ENCODE peak calls at places on chromosomes 7 and 10, in six cellular contexts. One of them, this sample, is unnamed.

GRCh38 chr10:78777466-78778256 is 291.1 kb upstream of the ZMIZ1 start:
- DNase-seq in tibial nerve: peak; percentile 33
- DNase-seq in cardiac muscle cell: no peak
- DNase-seq in fibroblast of pulmonary artery: no peak
- DNase-seq in GM13977: no peak
- DNase-seq in cardiac fibroblast: no peak
- DNase-seq in this sample: peak; percentile 73

GRCh38 chr10:91077549-91078017 is 142.9 kb upstream of the PCGF5 start:
- DNase-seq in cardiac muscle cell: peak; percentile 50
- DNase-seq in cardiac fibroblast: peak; percentile 26
- DNase-seq in GM13977: no peak
- DNase-seq in fibroblast of pulmonary artery: peak; percentile 49
- DNase-seq in tibial nerve: peak; percentile 5
- DNase-seq in this sample: peak; percentile 87

GRCh38 chr10:69628876-69629275 is 1.2 kb upstream of the FAM241B start:
- DNase-seq in cardiac fibroblast: no peak
- DNase-seq in cardiac muscle cell: no peak
- DNase-seq in tibial nerve: no peak
- DNase-seq in fibroblast of pulmonary artery: no peak
- DNase-seq in GM13977: no peak
- DNase-seq in this sample: no peak

GRCh38 chr7:6175642-6176041 is 96.8 kb downstream of the CYTH3 start:
- DNase-seq in tibial nerve: peak; percentile 32
- DNase-seq in GM13977: no peak
- DNase-seq in fibroblast of pulmonary artery: peak; percentile 83
- DNase-seq in cardiac muscle cell: no peak
- DNase-seq in cardiac fibroblast: peak; percentile 82
- DNase-seq in this sample: no peak

GRCh38 chr10:117968354-117969182 is 78.2 kb downstream of the RAB11FIP2 start:
- DNase-seq in cardiac muscle cell: no peak
- DNase-seq in cardiac fibroblast: no peak
- DNase-seq in fibroblast of pulmonary artery: no peak
- DNase-seq in GM13977: no peak
- DNase-seq in tibial nerve: no peak
- DNase-seq in this sample: no peak

GRCh38 chr10:31030800-31031199 is 865 bp downstream of the ZNF438 start:
- DNase-seq in GM13977: no peak
- DNase-seq in tibial nerve: no peak
- DNase-seq in cardiac muscle cell: no peak
- DNase-seq in fibroblast of pulmonary artery: no peak
- DNase-seq in cardiac fibroblast: no peak
- DNase-seq in this sample: no peak

GRCh38 chr7:151992375-151992774 is 33.1 kb upstream of the GALNT11 start:
- DNase-seq in tibial nerve: peak; percentile 41
- DNase-seq in fibroblast of pulmonary artery: peak; percentile 17
- DNase-seq in GM13977: peak; percentile 54
- DNase-seq in cardiac fibroblast: peak; percentile 15
- DNase-seq in cardiac muscle cell: peak; percentile 49
- DNase-seq in this sample: peak; percentile 47

GRCh38 chr10:69180525-69181204 is 631 bp downstream of the SUPV3L1 start:
- DNase-seq in cardiac muscle cell: no peak
- DNase-seq in cardiac fibroblast: peak; percentile 34
- DNase-seq in tibial nerve: no peak
- DNase-seq in GM13977: no peak
- DNase-seq in fibroblast of pulmonary artery: peak; percentile 18
- DNase-seq in this sample: no peak

GRCh38 chr10:22561909-22562308 is 152.5 kb downstream of the PIP4K2A start:
- DNase-seq in tibial nerve: no peak
- DNase-seq in fibroblast of pulmonary artery: no peak
- DNase-seq in cardiac fibroblast: no peak
- DNase-seq in GM13977: no peak
- DNase-seq in cardiac muscle cell: no peak
- DNase-seq in this sample: no peak

GRCh38 chr7:39313958-39314357 is 252.2 kb upstream of the YAE1 start:
- DNase-seq in fibroblast of pulmonary artery: no peak
- DNase-seq in tibial nerve: no peak
- DNase-seq in cardiac muscle cell: no peak
- DNase-seq in cardiac fibroblast: no peak
- DNase-seq in GM13977: no peak
- DNase-seq in this sample: no peak

GRCh38 chr7:76346778-76347177 is 12.0 kb downstream of the YWHAG start:
- DNase-seq in tibial nerve: no peak
- DNase-seq in cardiac muscle cell: no peak
- DNase-seq in GM13977: no peak
- DNase-seq in cardiac fibroblast: no peak
- DNase-seq in fibroblast of pulmonary artery: no peak
- DNase-seq in this sample: no peak

GRCh38 chr7:30159698-30160143 is 24.9 kb downstream of the MTURN start:
- DNase-seq in cardiac muscle cell: peak; percentile 46
- DNase-seq in cardiac fibroblast: peak; percentile 40
- DNase-seq in GM13977: no peak
- DNase-seq in tibial nerve: no peak
- DNase-seq in fibroblast of pulmonary artery: peak; percentile 19
- DNase-seq in this sample: no peak

GRCh38 chr10:71974489-71975011 is 10.4 kb downstream of the CHST3 start:
- DNase-seq in cardiac fibroblast: peak; percentile 73
- DNase-seq in cardiac muscle cell: no peak
- DNase-seq in fibroblast of pulmonary artery: no peak
- DNase-seq in GM13977: peak; percentile 75
- DNase-seq in tibial nerve: no peak
- DNase-seq in this sample: no peak

GRCh38 chr10:38003026-38003425 is 7.4 kb upstream of the ZNF33A start:
- DNase-seq in cardiac muscle cell: no peak
- DNase-seq in cardiac fibroblast: no peak
- DNase-seq in fibroblast of pulmonary artery: no peak
- DNase-seq in tibial nerve: no peak
- DNase-seq in GM13977: no peak
- DNase-seq in this sample: no peak

GRCh38 chr7:33350577-33350976 is 221.2 kb downstream of the BBS9 start:
- DNase-seq in cardiac muscle cell: no peak
- DNase-seq in tibial nerve: no peak
- DNase-seq in fibroblast of pulmonary artery: no peak
- DNase-seq in cardiac fibroblast: no peak
- DNase-seq in GM13977: no peak
- DNase-seq in this sample: no peak

GRCh38 chr7:30281791-30282190 is 2.6 kb upstream of the ZNRF2 start:
- DNase-seq in cardiac muscle cell: no peak
- DNase-seq in GM13977: no peak
- DNase-seq in fibroblast of pulmonary artery: no peak
- DNase-seq in tibial nerve: no peak
- DNase-seq in cardiac fibroblast: no peak
- DNase-seq in this sample: no peak

GRCh38 chr10:86411281-86411841 is 44.8 kb upstream of the GRID1 start:
- DNase-seq in GM13977: peak; percentile 47
- DNase-seq in fibroblast of pulmonary artery: peak; percentile 87
- DNase-seq in cardiac muscle cell: peak; percentile 45
- DNase-seq in tibial nerve: no peak
- DNase-seq in cardiac fibroblast: peak; percentile 81
- DNase-seq in this sample: no peak

GRCh38 chr10:132272061-132272766 is 35.5 kb downstream of the STK32C start:
- DNase-seq in cardiac fibroblast: peak; percentile 12
- DNase-seq in GM13977: no peak
- DNase-seq in tibial nerve: no peak
- DNase-seq in fibroblast of pulmonary artery: peak; percentile 54
- DNase-seq in cardiac muscle cell: no peak
- DNase-seq in this sample: no peak

GRCh38 chr10:24318517-24318916 is 109.6 kb downstream of the KIAA1217 start:
- DNase-seq in cardiac muscle cell: no peak
- DNase-seq in tibial nerve: no peak
- DNase-seq in fibroblast of pulmonary artery: no peak
- DNase-seq in cardiac fibroblast: no peak
- DNase-seq in GM13977: no peak
- DNase-seq in this sample: no peak

GRCh38 chr7:55133630-55134392 is 115.0 kb downstream of the EGFR start:
- DNase-seq in cardiac muscle cell: peak; percentile 20
- DNase-seq in fibroblast of pulmonary artery: peak; percentile 97
- DNase-seq in tibial nerve: no peak
- DNase-seq in cardiac fibroblast: peak; percentile 99
- DNase-seq in GM13977: no peak
- DNase-seq in this sample: peak; percentile 55
- TF ChIP-seq CTCF in cardiac muscle cell: no peak
- TF ChIP-seq CTCF in fibroblast of pulmonary artery: no peak
- TF ChIP-seq CTCF in tibial nerve: no peak
- TF ChIP-seq CTCF in cardiac fibroblast: no peak
- TF ChIP-seq CTCF in GM13977: no peak
- TF ChIP-seq CTCF in this sample: no peak

DNA sequence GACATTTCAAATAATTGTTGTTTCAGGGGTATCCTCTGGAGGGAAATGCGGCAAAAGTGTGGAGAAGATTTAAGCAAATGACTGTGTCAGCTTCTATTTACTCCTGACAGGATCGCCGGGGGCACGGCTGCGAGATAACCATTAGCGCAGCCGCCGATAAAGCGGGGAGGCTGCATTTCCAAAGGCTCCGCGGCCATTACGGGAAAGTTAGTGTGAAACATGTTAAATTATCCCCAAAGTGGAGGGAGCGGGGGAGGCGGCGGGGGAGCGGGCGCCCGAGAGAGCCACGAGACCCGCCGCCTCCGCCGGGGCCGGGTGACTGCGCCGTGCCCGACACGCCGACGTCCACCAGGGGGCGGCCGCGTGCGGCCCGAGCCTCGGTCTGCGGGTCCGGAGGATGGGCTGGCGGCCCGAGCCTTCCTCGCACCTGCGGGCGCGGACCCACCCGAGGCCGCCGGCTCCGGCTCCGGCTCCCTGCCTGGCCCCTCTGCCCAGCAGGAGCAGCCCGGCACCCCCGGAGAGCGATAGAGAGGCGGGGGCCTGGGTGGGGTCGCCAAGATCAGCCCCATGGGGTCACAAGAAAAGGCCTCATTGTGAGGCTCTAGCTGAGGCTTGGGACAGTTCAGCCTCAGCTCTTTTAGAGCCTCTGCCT is 74.4 kb upstream of the PAX2 start:
- DNase-seq in cardiac fibroblast: no peak
- DNase-seq in fibroblast of pulmonary artery: no peak
- DNase-seq in GM13977: peak; percentile 91
- DNase-seq in tibial nerve: no peak
- DNase-seq in cardiac muscle cell: peak; percentile 46
- DNase-seq in this sample: no peak
- TF ChIP-seq CTCF in cardiac fibroblast: peak; percentile 32
- TF ChIP-seq CTCF in fibroblast of pulmonary artery: peak; percentile 16
- TF ChIP-seq CTCF in GM13977: peak; percentile 95
- TF ChIP-seq CTCF in tibial nerve: peak; percentile 49
- TF ChIP-seq CTCF in cardiac muscle cell: peak; percentile 45
- TF ChIP-seq CTCF in this sample: peak; percentile 59

GRCh38 chr10:32979041-32979440 is 21.0 kb upstream of the ITGB1 start:
- DNase-seq in cardiac muscle cell: no peak
- DNase-seq in GM13977: no peak
- DNase-seq in fibroblast of pulmonary artery: no peak
- DNase-seq in cardiac fibroblast: no peak
- DNase-seq in tibial nerve: no peak
- DNase-seq in this sample: no peak

GRCh38 chr10:32980242-32980557 is 22.2 kb upstream of the ITGB1 start:
- DNase-seq in tibial nerve: no peak
- DNase-seq in cardiac muscle cell: no peak
- DNase-seq in cardiac fibroblast: no peak
- DNase-seq in fibroblast of pulmonary artery: no peak
- DNase-seq in GM13977: no peak
- DNase-seq in this sample: no peak

GRCh38 chr10:32981760-32982159 is 23.7 kb upstream of the ITGB1 start:
- DNase-seq in cardiac muscle cell: peak; percentile 12
- DNase-seq in cardiac fibroblast: peak; percentile 79
- DNase-seq in GM13977: no peak
- DNase-seq in fibroblast of pulmonary artery: peak; percentile 93
- DNase-seq in tibial nerve: no peak
- DNase-seq in this sample: peak; percentile 55

GRCh38 chr10:32982293-32982709 is 24.3 kb upstream of the ITGB1 start:
- DNase-seq in tibial nerve: no peak
- DNase-seq in cardiac fibroblast: peak; percentile 94
- DNase-seq in cardiac muscle cell: no peak
- DNase-seq in GM13977: no peak
- DNase-seq in fibroblast of pulmonary artery: peak; percentile 83
- DNase-seq in this sample: no peak

DNA sequence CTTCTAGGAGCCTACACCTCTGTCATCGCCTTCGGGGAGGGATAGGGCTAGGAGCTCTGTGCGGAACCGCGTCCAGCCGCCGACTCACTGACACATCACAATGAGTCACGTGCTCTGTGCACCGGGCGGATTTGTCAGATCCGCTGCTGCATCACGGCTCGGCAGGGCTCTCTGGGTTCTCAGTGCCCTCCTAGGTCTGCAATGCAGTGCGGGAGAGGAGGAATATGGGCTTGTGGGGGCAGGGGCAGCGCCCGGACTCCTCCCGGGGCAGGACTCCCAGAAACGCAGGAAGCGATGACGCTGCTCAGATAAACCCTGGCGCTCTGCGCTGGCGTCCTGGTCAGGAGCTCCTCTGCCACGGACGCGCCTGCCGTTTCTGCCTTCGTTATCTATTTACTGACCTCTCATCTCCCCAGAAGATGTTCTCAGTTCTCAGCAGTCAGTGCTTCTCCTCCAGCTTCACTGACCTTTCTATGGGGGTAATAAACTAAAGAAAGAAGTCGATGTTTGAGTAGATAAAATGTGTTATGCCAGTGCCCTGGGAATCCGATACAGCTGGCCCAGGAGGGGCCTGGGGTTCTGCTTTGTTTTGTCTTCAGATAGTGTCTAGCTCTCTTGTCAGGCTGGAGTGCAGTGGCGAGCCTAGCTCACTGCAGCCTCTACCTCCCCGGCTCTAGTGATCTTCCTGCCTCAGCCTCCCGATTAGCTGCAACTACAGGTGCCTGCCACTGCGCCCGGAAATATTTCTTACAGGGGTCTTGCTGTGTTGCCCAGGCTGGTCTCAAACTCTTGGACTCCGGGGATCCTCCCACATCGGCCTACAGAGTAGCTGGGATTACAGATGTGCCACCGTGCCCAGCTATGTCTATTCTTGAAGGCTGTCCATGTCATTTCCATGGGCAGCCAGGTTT is 22.8 kb upstream of the ITGB1 start:
- DNase-seq in cardiac muscle cell: peak; percentile 94
- DNase-seq in cardiac fibroblast: peak; percentile 100
- DNase-seq in tibial nerve: peak; percentile 71
- DNase-seq in GM13977: peak; percentile 53
- DNase-seq in fibroblast of pulmonary artery: peak; percentile 99
- DNase-seq in this sample: peak; percentile 87
- TF ChIP-seq CTCF in cardiac muscle cell: no peak
- TF ChIP-seq CTCF in cardiac fibroblast: no peak
- TF ChIP-seq CTCF in tibial nerve: no peak
- TF ChIP-seq CTCF in GM13977: no peak
- TF ChIP-seq CTCF in fibroblast of pulmonary artery: no peak
- TF ChIP-seq CTCF in this sample: no peak

DNA sequence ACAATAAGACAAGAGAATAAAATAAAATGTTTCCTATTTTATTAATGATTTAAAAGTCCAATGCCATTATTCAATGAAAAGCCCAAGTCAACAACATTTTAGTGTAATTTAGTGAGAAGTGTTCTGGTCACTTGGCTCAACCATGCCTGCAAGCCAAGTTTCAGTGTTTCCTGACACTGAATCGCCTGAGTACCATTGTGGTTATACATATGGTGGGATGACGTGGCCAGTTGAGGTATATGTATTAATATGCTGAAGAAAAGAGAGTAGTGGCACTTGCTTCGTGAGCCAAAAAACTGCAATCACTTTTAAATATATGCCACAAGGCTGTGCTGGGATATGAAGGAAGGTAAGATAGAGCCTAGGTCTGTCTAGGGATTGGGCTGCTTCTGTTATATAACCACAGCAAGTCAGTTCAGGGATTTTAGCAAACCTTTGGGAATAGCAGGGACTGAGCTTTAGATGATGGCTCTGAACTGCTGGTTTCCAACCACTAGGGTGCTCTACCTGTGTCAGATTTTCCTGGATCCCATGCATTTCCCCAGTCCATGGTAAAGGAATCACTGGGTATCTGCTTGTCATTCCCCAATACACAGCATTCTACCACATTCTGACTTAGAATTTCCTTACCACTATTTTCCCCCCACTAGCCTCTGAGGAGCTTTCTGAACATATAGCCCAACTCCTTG is 214.0 kb upstream of the PRPS1L1 start:
- DNase-seq in GM13977: no peak
- DNase-seq in cardiac muscle cell: no peak
- DNase-seq in fibroblast of pulmonary artery: no peak
- DNase-seq in cardiac fibroblast: no peak
- DNase-seq in tibial nerve: no peak
- DNase-seq in this sample: no peak
- TF ChIP-seq CTCF in GM13977: no peak
- TF ChIP-seq CTCF in cardiac muscle cell: no peak
- TF ChIP-seq CTCF in fibroblast of pulmonary artery: no peak
- TF ChIP-seq CTCF in cardiac fibroblast: no peak
- TF ChIP-seq CTCF in tibial nerve: no peak
- TF ChIP-seq CTCF in this sample: no peak

This sample was measured in heart right ventricle.